ENCODE peak calls at places on chromosomes 5 and 9, in five cellular contexts. H, E, B, F and U are unnamed samples.

GRCh38 chr5:52692039-52692438 is 95.7 kb upstream of the ITGA1 start:
- DNase-seq in B (no peak), F (no peak), E (no peak), H (no peak), U (peak)

GRCh38 chr5:1103505-1104326 is 8.1 kb downstream of the SLC12A7 start:
- DNase-seq in H (no peak), B (peak), F (no peak), E (peak), U (no peak)

GRCh38 chr5:16618138-16618897 is 1.5 kb upstream of the RETREG1 start:
- DNase-seq in E (no peak), H (peak), F (no peak), B (no peak), U (no peak)

GRCh38 chr5:14741131-14741530 is 76.6 kb downstream of the OTULIN start:
- DNase-seq in F (no peak), E (no peak), H (no peak), B (no peak), U (no peak)

GRCh38 chr5:159449925-159450324 is 119.6 kb upstream of the IL12B start:
- DNase-seq in F (no peak), B (no peak), E (no peak), H (no peak), U (peak)

GRCh38 chr5:133331866-133332731 is 280.2 kb downstream of the FSTL4 start:
- DNase-seq in H (no peak), E (no peak), B (no peak), F (no peak), U (no peak)

GRCh38 chr5:53643445-53643844 is 83.0 kb downstream of the NDUFS4 start:
- DNase-seq in H (no peak), E (no peak), B (no peak), F (no peak), U (no peak)

GRCh38 chr5:139677404-139678282 is 29.5 kb downstream of the CXXC5 start:
- DNase-seq in F (no peak), E (no peak), B (no peak), H (peak), U (no peak)

GRCh38 chr9:98460704-98461103 is 205.3 kb upstream of the TBC1D2 start:
- DNase-seq in F (no peak), E (no peak), B (no peak), H (no peak), U (no peak)

GRCh38 chr9:4226331-4227250 is 73.3 kb downstream of the GLIS3 start:
- DNase-seq in B (no peak), H (no peak), E (no peak), F (no peak), U (peak)

GRCh38 chr9:94672811-94673487 is 33.6 kb upstream of the FBP1 start:
- DNase-seq in H (no peak), F (no peak), E (no peak), B (no peak), U (peak)

GRCh38 chr5:59351076-59351794 is 542.3 kb downstream of the PDE4D start:
- DNase-seq in F (no peak), E (no peak), H (no peak), B (no peak), U (peak)

GRCh38 chr5:122110990-122111389 is 18.4 kb upstream of the ZNF474 start:
- DNase-seq in E (no peak), H (no peak), B (no peak), F (no peak), U (no peak)

GRCh38 chr9:105646879-105647594 is 15.2 kb upstream of the TAL2 start:
- DNase-seq in H (no peak), F (no peak), B (peak), E (no peak), U (no peak)

GRCh38 chr5:56651893-56652292 is 163.5 kb upstream of the MAP3K1 start:
- DNase-seq in B (no peak), E (no peak), H (no peak), F (no peak), U (no peak)

GRCh38 chr5:149837680-149838269 is 106.8 kb downstream of the PDE6A start:
- DNase-seq in B (peak), F (no peak), H (peak), E (peak), U (peak)

GRCh38 chr9:101434990-101435389 is 584 bp downstream of the ALDOB start:
- DNase-seq in E (no peak), H (no peak), F (no peak), B (no peak), U (no peak)

GRCh38 chr9:134625361-134626140 is 16.1 kb upstream of the COL5A1 start:
- DNase-seq in H (no peak), F (no peak), E (no peak), B (no peak), U (peak)

GRCh38 chr9:136769710-136770191 is 5.4 kb upstream of the LCN15 start:
- DNase-seq in H (peak), F (no peak), E (no peak), B (peak), U (no peak)

GRCh38 chr9:3858961-3859360 is 333.2 kb upstream of the RFX3 start:
- DNase-seq in B (no peak), H (no peak), E (no peak), F (no peak), U (peak)

GRCh38 chr5:39955156-39955555 is 530.4 kb upstream of the DAB2 start:
- DNase-seq in E (no peak), H (no peak), F (no peak), B (no peak), U (no peak)

GRCh38 chr5:125668904-125669303 is 754.3 kb upstream of the GRAMD2B start:
- DNase-seq in B (no peak), H (no peak), F (no peak), E (no peak), U (no peak)

GRCh38 chr5:180645609-180646204 is 3.7 kb downstream of the FLT4 start:
- DNase-seq in B (no peak), F (no peak), H (peak), E (no peak), U (no peak)

GRCh38 chr5:173735171-173735570 is 118.7 kb upstream of the BOD1 start:
- DNase-seq in F (no peak), E (no peak), H (no peak), B (no peak), U (no peak)

GRCh38 chr5:76082790-76083554 is at the start of gene SV2C:
- DNase-seq in B (no peak), F (no peak), H (peak), E (no peak), U (no peak)

GRCh38 chr9:74078647-74079046 is 418.5 kb upstream of the RORB start:
- DNase-seq in H (no peak), F (no peak), B (no peak), E (no peak), U (no peak)

GRCh38 chr5:171162602-171163001 is 146.4 kb upstream of the TLX3 start:
- DNase-seq in B (peak), E (no peak), F (no peak), H (peak), U (peak)

GRCh38 chr5:34722183-34722582 is 66.1 kb downstream of the RAI14 start:
- DNase-seq in H (no peak), E (no peak), B (no peak), F (no peak), U (no peak)
- TF ChIP-seq SMC3 in H (no peak), E (no peak), B (no peak), F (no peak), U (no peak)

GRCh38 chr9:88972401-88972800 is 18.9 kb upstream of the S1PR3 start:
- DNase-seq in E (no peak), F (no peak), B (no peak), H (no peak), U (no peak)
- TF ChIP-seq MXI1 in E (no peak), F (no peak), B (no peak), H (no peak), U (no peak)

GRCh38 chr9:36392489-36392888 is 7.6 kb downstream of the RNF38 start:
- DNase-seq in H (no peak), F (no peak), B (no peak), E (no peak), U (peak)
- H3K27ac ChIP-seq in H (no peak), F (no peak), B (no peak), E (no peak), U (no peak)

GRCh38 chr5:115611873-115612272 is 9.6 kb upstream of the TICAM2 start:
- DNase-seq in H (no peak), F (no peak), E (no peak), B (no peak), U (no peak)

GRCh38 chr5:115616492-115616891 is 9.3 kb downstream of the TMED7 start:
- DNase-seq in H (no peak), B (no peak), E (no peak), F (no peak), U (no peak)

GRCh38 chr5:115621365-115621900 is 4.4 kb downstream of the TMED7 start:
- DNase-seq in F (no peak), H (no peak), B (peak), E (no peak), U (no peak)

GRCh38 chr5:115616892-115617291 is 8.9 kb downstream of the TMED7 start:
- DNase-seq in H (no peak), F (no peak), B (no peak), E (no peak), U (no peak)
- TF ChIP-seq SMC3 in H (no peak), F (no peak), B (no peak), E (no peak), U (no peak)

GRCh38 chr9:119968837-119969707 is 599.8 kb upstream of the BRINP1 start:
- DNase-seq in F (no peak), H (peak), E (peak), B (peak), U (peak)
- TF ChIP-seq MXI1 in F (no peak), H (no peak), E (no peak), B (no peak), U (no peak)

GRCh38 chr5:96873469-96873868 is 2.8 kb upstream of the ERAP2 start:
- DNase-seq in B (no peak), F (no peak), H (no peak), E (no peak), U (no peak)

GRCh38 chr5:96875805-96876291 is 452 bp upstream of the ERAP2 start:
- DNase-seq in B (peak), F (no peak), E (peak), H (no peak), U (no peak)

GRCh38 chr5:96871686-96872085 is 4.6 kb upstream of the ERAP2 start:
- DNase-seq in H (no peak), E (no peak), B (no peak), F (no peak), U (no peak)

GRCh38 chr5:96880402-96881164 is 4.3 kb downstream of the ERAP2 start:
- DNase-seq in B (no peak), H (no peak), E (no peak), F (no peak), U (peak)

DNA sequence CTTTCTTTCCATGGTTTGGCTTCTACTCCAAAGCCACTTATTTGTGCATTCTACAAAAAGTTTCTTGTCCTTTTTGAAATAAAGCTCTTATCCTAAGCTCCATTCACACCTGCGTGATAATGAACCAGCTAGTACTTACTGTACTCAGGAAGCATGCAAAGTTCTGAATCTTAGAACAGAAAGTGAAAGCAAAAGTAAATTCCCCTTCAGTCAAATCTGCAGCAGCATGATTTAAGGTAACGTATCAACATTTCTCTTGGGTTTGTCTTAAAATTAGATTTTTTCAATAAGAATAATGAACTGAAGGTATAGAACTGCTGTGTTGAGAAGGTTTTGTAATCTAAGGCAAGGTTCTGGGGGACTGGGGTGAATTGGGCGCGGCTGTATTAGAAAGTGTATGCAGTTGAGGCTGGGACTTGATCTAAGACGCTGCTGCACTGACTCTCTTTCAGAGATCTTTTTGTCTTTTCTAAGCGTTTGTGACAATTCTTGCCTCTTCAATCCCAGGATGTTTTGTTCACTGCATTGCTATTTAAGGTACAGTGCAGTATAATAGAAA is at the start of gene ERAP2:
- DNase-seq in F (no peak), H (no peak), E (peak), B (peak), U (peak)
- H3K27ac ChIP-seq in F (peak), H (peak), E (peak), B (peak), U (peak)